ENCODE peak calls at places on chromosomes 2 and 18, in six cellular contexts. O is K562, F is SK-N-SH, C is HepG2, W is GM12878, M is H1. R is an unnamed sample.

GRCh38 chr2:217789003-217789735 is 213.6 kb downstream of the TNS1 start:
- DNase-seq in O (peak), F (peak), C (peak), W (no peak), M (peak), R (peak)

GRCh38 chr18:57542126-57542525 is 44.4 kb downstream of the FECH start:
- DNase-seq in O (no peak), F (no peak), C (no peak), W (no peak), M (no peak), R (no peak)

GRCh38 chr18:12679183-12679786 is 21.4 kb upstream of the SPIRE1 start:
- DNase-seq in O (no peak), F (no peak), C (no peak), W (no peak), M (no peak), R (no peak)

GRCh38 chr2:241815477-241816430 is 6.8 kb downstream of the NEU4 start:
- DNase-seq in O (no peak), F (peak), C (no peak), W (no peak), M (no peak), R (no peak)

GRCh38 chr2:78535395-78535794 is 490.1 kb upstream of the REG3G start:
- DNase-seq in O (no peak), F (no peak), C (peak), W (no peak), M (no peak), R (no peak)

GRCh38 chr2:158495175-158495574 is 38.4 kb downstream of the PKP4 start:
- DNase-seq in O (no peak), F (no peak), C (no peak), W (no peak), M (no peak), R (no peak)

GRCh38 chr2:167134381-167135072 is 246.2 kb downstream of the XIRP2 start:
- DNase-seq in O (no peak), F (no peak), C (peak), W (no peak), M (no peak), R (no peak)

GRCh38 chr2:172496096-172496709 is 59.7 kb upstream of the PDK1 start:
- DNase-seq in O (no peak), F (no peak), C (no peak), W (no peak), M (no peak), R (peak)

GRCh38 chr18:79597176-79598045 is 82.2 kb upstream of the CTDP1 start:
- DNase-seq in O (no peak), F (no peak), C (no peak), W (no peak), M (no peak), R (no peak)

GRCh38 chr18:13452448-13452811 is 233.9 kb downstream of the LDLRAD4 start:
- DNase-seq in O (no peak), F (no peak), C (no peak), W (no peak), M (no peak), R (no peak)

GRCh38 chr2:238097988-238098853 is 1.9 kb upstream of the ESPNL start:
- DNase-seq in O (peak), F (peak), C (no peak), W (no peak), M (peak), R (peak)

GRCh38 chr2:202382684-202383083 is 6.6 kb downstream of the BMPR2 start:
- DNase-seq in O (no peak), F (no peak), C (no peak), W (no peak), M (no peak), R (no peak)

GRCh38 chr18:21934766-21935015 is 194.1 kb downstream of the MIB1 start:
- DNase-seq in O (no peak), F (no peak), C (no peak), W (no peak), M (no peak), R (no peak)

GRCh38 chr2:135743860-135744259 is 2.2 kb downstream of the UBXN4 start:
- DNase-seq in O (no peak), F (no peak), C (peak), W (no peak), M (no peak), R (no peak)

GRCh38 chr2:62221141-62221540 is 25.2 kb downstream of the B3GNT2 start:
- DNase-seq in O (no peak), F (no peak), C (peak), W (no peak), M (no peak), R (no peak)

GRCh38 chr2:156907806-156908205 is 349.7 kb upstream of the GALNT5 start:
- DNase-seq in O (no peak), F (no peak), C (no peak), W (no peak), M (no peak), R (no peak)

GRCh38 chr18:74430811-74431571 is 26.1 kb downstream of the DIPK1C start:
- DNase-seq in O (no peak), F (no peak), C (no peak), W (no peak), M (no peak), R (no peak)

GRCh38 chr2:221019668-221020067 is 552.4 kb downstream of the EPHA4 start:
- DNase-seq in O (no peak), F (no peak), C (no peak), W (no peak), M (no peak), R (no peak)

GRCh38 chr18:812123-812672 is at the start of gene YES1:
- DNase-seq in O (peak), F (peak), C (peak), W (no peak), M (no peak), R (peak)

GRCh38 chr18:11996190-11996754 is 15.0 kb downstream of the IMPA2 start:
- DNase-seq in O (no peak), F (no peak), C (no peak), W (no peak), M (no peak), R (no peak)

GRCh38 chr18:61580061-61580460 is 246.8 kb downstream of the CDH20 start:
- DNase-seq in O (no peak), F (no peak), C (no peak), W (no peak), M (no peak), R (no peak)

GRCh38 chr18:70417847-70418246 is 129.0 kb downstream of the SOCS6 start:
- DNase-seq in O (no peak), F (peak), C (no peak), W (no peak), M (no peak), R (no peak)

GRCh38 chr2:128233790-128234395 is 84.8 kb downstream of the HS6ST1 start:
- DNase-seq in O (no peak), F (no peak), C (no peak), W (no peak), M (no peak), R (no peak)

GRCh38 chr2:95023222-95023597 is 2.3 kb upstream of the MAL start:
- DNase-seq in O (no peak), F (no peak), C (peak), W (no peak), M (no peak), R (no peak)

GRCh38 chr2:129861666-129862288 is 117.7 kb upstream of the RAB6C start:
- DNase-seq in O (no peak), F (no peak), C (no peak), W (no peak), M (no peak), R (no peak)

GRCh38 chr2:96508521-96509113 is 3.5 kb upstream of the NEURL3 start:
- DNase-seq in O (no peak), F (peak), C (no peak), W (no peak), M (no peak), R (no peak)

GRCh38 chr18:70288851-70289328 is at the start of gene SOCS6:
- DNase-seq in O (peak), F (peak), C (no peak), W (no peak), M (no peak), R (peak)

GRCh38 chr2:145481334-145481922 is 961.5 kb upstream of the ZEB2 start:
- DNase-seq in O (no peak), F (no peak), C (no peak), W (no peak), M (no peak), R (no peak)

GRCh38 chr2:145484443-145485086 is 964.6 kb upstream of the ZEB2 start:
- DNase-seq in O (peak), F (no peak), C (no peak), W (no peak), M (no peak), R (peak)

GRCh38 chr2:145488571-145488970 is 968.7 kb upstream of the ZEB2 start:
- DNase-seq in O (no peak), F (no peak), C (no peak), W (no peak), M (no peak), R (no peak)

DNA sequence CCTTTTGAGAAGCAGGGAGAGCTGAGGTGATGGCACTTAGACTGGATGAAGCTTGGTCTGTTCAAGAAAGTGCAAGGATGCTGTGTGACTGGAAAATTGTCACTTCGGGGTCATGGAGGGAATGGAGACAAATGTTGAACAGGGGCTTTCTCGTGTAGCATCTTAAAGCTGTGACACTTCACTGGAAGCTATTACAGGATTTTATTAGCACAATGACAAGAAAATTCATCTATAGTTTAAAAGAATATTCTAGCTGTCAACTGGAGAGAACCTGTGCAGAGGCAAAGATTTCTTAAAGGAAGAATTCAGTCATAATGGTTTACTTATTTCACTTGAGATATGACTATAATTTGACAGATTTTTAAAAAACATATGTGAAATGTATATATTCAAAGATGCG is 963.9 kb upstream of the ZEB2 start:
- DNase-seq in O (no peak), F (no peak), C (no peak), W (no peak), M (no peak), R (no peak)
- TF ChIP-seq POLR2AphosphoS5 in O (no peak), F (no peak), C (no peak), W (no peak), M (no peak), R (no peak)

DNA sequence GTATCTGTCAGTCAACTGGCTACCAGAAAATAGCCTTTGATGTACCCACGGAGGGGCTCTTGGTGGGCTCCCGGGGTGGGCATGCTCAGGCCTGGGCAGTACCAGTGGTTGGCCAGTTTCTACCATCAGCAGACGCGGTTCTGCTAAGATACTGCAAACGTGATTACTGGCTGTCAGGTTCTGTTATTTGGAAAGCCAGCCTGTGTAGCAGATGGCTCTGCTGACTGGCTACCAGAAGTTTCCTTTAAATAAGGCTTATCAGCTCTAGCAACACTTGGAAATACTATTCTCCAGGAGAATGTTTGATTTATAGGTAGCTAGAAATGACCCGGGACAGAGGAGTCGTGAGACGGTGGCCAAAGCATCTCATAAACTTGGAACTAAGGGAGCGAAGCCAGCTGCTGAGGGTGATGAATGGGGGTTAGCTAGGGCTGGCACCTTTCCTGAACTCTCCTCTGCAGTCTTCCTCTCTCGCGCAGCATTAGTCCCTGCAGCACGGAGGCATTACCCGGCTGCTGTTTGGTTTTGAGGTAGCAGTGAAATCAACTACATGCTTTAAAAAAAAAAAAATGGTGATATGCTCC is 171.9 kb downstream of the AGAP1 start:
- DNase-seq in O (no peak), F (no peak), C (no peak), W (no peak), M (no peak), R (no peak)
- H3K4me3 ChIP-seq in O (no peak), F (peak), C (peak), W (no peak), M (no peak), R (no peak)

GRCh38 chr2:216292475-216292874 is 79.8 kb downstream of the MARCHF4 start:
- DNase-seq in O (no peak), F (no peak), C (no peak), W (no peak), M (no peak), R (no peak)

GRCh38 chr2:216292886-216293291 is 79.4 kb downstream of the MARCHF4 start:
- DNase-seq in O (peak), F (no peak), C (no peak), W (no peak), M (no peak), R (no peak)

GRCh38 chr2:216287251-216287650 is 85.0 kb downstream of the MARCHF4 start:
- DNase-seq in O (no peak), F (no peak), C (peak), W (no peak), M (no peak), R (no peak)

GRCh38 chr2:216286616-216287231 is 85.6 kb downstream of the MARCHF4 start:
- DNase-seq in O (peak), F (no peak), C (no peak), W (no peak), M (no peak), R (no peak)

GRCh38 chr2:216289470-216289869 is 82.8 kb downstream of the MARCHF4 start:
- DNase-seq in O (no peak), F (no peak), C (no peak), W (no peak), M (no peak), R (no peak)
- TF ChIP-seq GABPA in O (no peak), F (no peak), C (no peak), W (no peak), M (no peak), R (no peak)

GRCh38 chr2:102428573-102428972 is 5.6 kb downstream of the IL18RAP start:
- DNase-seq in O (no peak), F (no peak), C (no peak), W (no peak), M (no peak), R (no peak)
- TF ChIP-seq POLR2AphosphoS5 in O (no peak), F (no peak), C (no peak), W (no peak), M (no peak), R (no peak)

DNA sequence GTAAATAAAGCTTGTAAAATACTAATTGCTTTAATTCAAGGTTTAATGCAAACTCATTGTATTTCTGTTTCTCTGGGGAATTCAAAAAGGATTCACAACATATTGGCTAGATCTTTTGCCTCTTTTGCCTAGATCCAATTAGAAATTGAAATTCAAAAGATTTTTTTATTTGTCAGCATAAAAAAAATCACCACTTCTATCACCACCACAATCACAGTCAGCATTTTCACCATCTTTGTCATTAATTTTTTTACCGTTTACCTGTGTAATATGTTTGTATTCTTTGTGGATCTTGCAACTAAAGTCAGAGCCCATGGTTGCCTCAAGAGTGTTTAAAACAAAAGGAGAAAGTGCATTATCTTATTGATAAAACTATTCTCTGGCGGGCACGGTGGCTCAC is 537.0 kb upstream of the DCC start:
- DNase-seq in O (no peak), F (no peak), C (no peak), W (no peak), M (no peak), R (no peak)
- H3K4me3 ChIP-seq in O (no peak), F (no peak), C (no peak), W (no peak), M (no peak), R (no peak)

DNA sequence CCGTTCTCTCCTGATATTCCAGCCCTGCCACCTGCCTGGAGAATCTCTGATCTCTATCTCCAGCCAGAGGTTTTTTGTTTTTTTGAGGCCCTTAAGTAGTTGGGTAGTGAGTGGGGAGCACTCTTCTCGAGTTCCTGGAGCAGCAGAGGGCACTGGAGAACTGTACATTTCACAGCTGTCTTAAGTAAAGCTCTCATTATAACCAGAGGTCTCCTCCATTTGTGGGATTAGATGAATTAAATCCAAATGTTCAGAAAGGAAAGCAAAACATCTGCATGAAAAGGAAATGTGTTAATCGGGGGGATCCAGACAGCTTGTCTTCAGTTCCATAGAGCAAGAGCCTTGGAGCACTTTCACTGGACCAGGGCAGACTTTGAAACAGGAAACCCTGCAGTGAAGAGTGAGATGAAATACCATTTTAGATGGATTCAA is 32.8 kb downstream of the AOX1 start:
- DNase-seq in O (no peak), F (peak), C (no peak), W (no peak), M (no peak), R (no peak)
- TF ChIP-seq GABPA in O (no peak), F (no peak), C (no peak), W (no peak), M (no peak), R (no peak)

GRCh38 chr2:180461761-180462160 is 454.7 kb upstream of the CWC22 start:
- DNase-seq in O (no peak), F (no peak), C (no peak), W (no peak), M (no peak), R (no peak)

GRCh38 chr2:180463608-180464007 is 456.5 kb upstream of the CWC22 start:
- DNase-seq in O (no peak), F (no peak), C (no peak), W (no peak), M (no peak), R (no peak)
- TF ChIP-seq POLR2AphosphoS5 in O (no peak), F (no peak), C (no peak), W (no peak), M (no peak), R (no peak)

DNA sequence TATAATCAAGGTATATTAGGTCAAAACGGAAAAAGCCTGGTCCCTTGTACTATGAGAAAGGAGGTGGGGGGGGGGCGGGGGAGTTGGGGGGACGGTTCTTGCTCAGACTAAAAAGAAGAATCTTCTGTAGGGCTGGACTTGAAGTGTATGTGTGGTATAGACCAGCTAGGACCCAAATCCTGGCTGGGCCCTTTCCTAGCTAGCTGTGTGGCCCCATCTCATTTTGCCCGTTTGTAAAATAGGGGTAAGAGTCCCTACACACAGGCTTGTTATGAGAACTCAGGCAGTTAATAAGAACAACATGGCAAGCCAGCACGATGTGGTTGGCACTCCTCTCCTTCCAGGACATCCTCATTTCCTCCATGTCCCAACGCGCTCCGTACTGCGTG is 1.1 kb downstream of the EVA1A start:
- DNase-seq in O (no peak), F (no peak), C (no peak), W (no peak), M (no peak), R (no peak)
- H3K4me3 ChIP-seq in O (no peak), F (peak), C (peak), W (no peak), M (peak), R (no peak)

R was measured in HL-60.